ENCODE peak calls at places on chromosomes 12 and 14, in ten cellular contexts. Y is H9; B is AG09309; G is CD8-positive, alpha-beta T cell; I is HFFc6; N is upper lobe of right lung; Q is cardiac fibroblast; P is left lung; A is OCI-LY7; S is WTC11. H is an unnamed sample.

GRCh38 chr12:7588703-7589329 is 76.9 kb downstream of the APOBEC1 start:
- DNase-seq in Y (peak), Q (peak), A (peak), S (peak), I (peak), N (no peak), P (no peak), B (peak), G (peak), H (no peak)

GRCh38 chr12:3820122-3820521 is 53.1 kb downstream of the PARP11 start:
- DNase-seq in P (no peak), B (no peak), S (no peak), I (peak), Q (no peak), N (no peak), G (no peak), Y (no peak), A (no peak), H (no peak)

GRCh38 chr12:52630609-52631200 is 12.3 kb upstream of the KRT73 start:
- DNase-seq in P (no peak), I (no peak), S (no peak), Y (peak), Q (no peak), N (no peak), B (no peak), G (no peak), A (no peak), H (no peak)

GRCh38 chr12:82449179-82449578 is 90.8 kb downstream of the METTL25 start:
- DNase-seq in G (no peak), B (no peak), I (no peak), N (no peak), P (no peak), A (no peak), S (no peak), Q (no peak), Y (no peak), H (no peak)

GRCh38 chr14:61257469-61258057 is 23.6 kb downstream of the TMEM30B start:
- DNase-seq in N (no peak), S (no peak), Y (no peak), B (no peak), A (no peak), Q (no peak), I (no peak), G (no peak), P (no peak), H (no peak)

GRCh38 chr14:87615822-87616679 is 376.9 kb downstream of the GALC start:
- DNase-seq in Y (peak), I (no peak), P (no peak), B (no peak), G (no peak), Q (peak), N (no peak), S (peak), A (peak), H (peak)

GRCh38 chr14:72594099-72594901 is 299.6 kb downstream of the DPF3 start:
- DNase-seq in N (no peak), G (no peak), Q (no peak), I (no peak), A (no peak), B (no peak), Y (no peak), P (no peak), S (no peak), H (no peak)

GRCh38 chr14:69715725-69716482 is 51.0 kb upstream of the SRSF5 start:
- DNase-seq in S (no peak), A (no peak), G (no peak), P (no peak), N (peak), Q (peak), I (peak), Y (no peak), B (peak), H (peak)

GRCh38 chr14:91369628-91370445 is 47.8 kb downstream of the CCDC88C start:
- DNase-seq in N (no peak), G (no peak), B (no peak), P (no peak), Y (no peak), Q (no peak), I (no peak), S (no peak), A (no peak), H (no peak)

GRCh38 chr12:113230315-113231274 is 9.3 kb downstream of the TPCN1 start:
- DNase-seq in Q (no peak), N (peak), G (no peak), Y (no peak), B (no peak), P (no peak), A (no peak), I (no peak), S (no peak), H (no peak)

GRCh38 chr12:80684077-80684495 is 23.3 kb upstream of the MYF6 start:
- DNase-seq in P (no peak), I (no peak), Y (peak), S (peak), Q (no peak), G (no peak), A (no peak), B (no peak), N (no peak), H (no peak)

GRCh38 chr12:89949457-89950195 is 241.0 kb upstream of the ATP2B1 start:
- DNase-seq in G (peak), A (peak), Y (no peak), Q (peak), S (no peak), P (no peak), N (no peak), I (peak), B (peak), H (no peak)

GRCh38 chr14:22283000-22283399 is 306.0 kb downstream of the DAD1 start:
- DNase-seq in S (no peak), Y (no peak), I (no peak), P (no peak), Q (no peak), G (no peak), N (no peak), A (no peak), B (no peak), H (no peak)

GRCh38 chr14:20522332-20522731 is 17.0 kb downstream of the RNASE10 start:
- DNase-seq in Q (no peak), Y (no peak), I (no peak), N (no peak), G (no peak), B (no peak), S (no peak), A (no peak), P (no peak), H (no peak)

GRCh38 chr12:69513297-69513696 is 43.1 kb downstream of the FRS2 start:
- DNase-seq in N (no peak), S (no peak), I (no peak), B (no peak), G (no peak), Y (no peak), Q (no peak), A (no peak), P (no peak), H (no peak)

GRCh38 chr14:104293231-104293841 is 154.9 kb downstream of the KIF26A start:
- DNase-seq in Q (no peak), Y (peak), G (no peak), A (no peak), S (peak), B (no peak), P (peak), N (peak), I (no peak), H (no peak)

GRCh38 chr12:128316078-128316477 is 49.1 kb downstream of the TMEM132C start:
- DNase-seq in Y (no peak), Q (no peak), B (no peak), P (no peak), A (no peak), G (no peak), I (no peak), S (no peak), N (no peak), H (no peak)

GRCh38 chr14:23423657-23424056 is 11.8 kb downstream of the MYH7 start:
- DNase-seq in Y (no peak), S (no peak), I (no peak), P (no peak), B (no peak), G (no peak), A (no peak), N (no peak), Q (no peak), H (no peak)

GRCh38 chr14:37278673-37279538 is 81.2 kb downstream of the MIPOL1 start:
- DNase-seq in S (no peak), A (no peak), N (no peak), Q (no peak), G (no peak), B (no peak), P (no peak), Y (no peak), I (no peak), H (no peak)

GRCh38 chr12:20631711-20632110 is 63.4 kb upstream of the SLCO1C1 start:
- DNase-seq in N (no peak), Y (no peak), S (no peak), B (peak), A (no peak), Q (peak), G (no peak), P (no peak), I (no peak), H (no peak)

GRCh38 chr14:73231874-73232851 is 5.1 kb upstream of the PAPLN start:
- DNase-seq in N (no peak), Y (peak), S (peak), G (no peak), B (no peak), Q (no peak), P (no peak), I (no peak), A (peak), H (no peak)

GRCh38 chr14:72291908-72292688 is 359.9 kb downstream of the RGS6 start:
- DNase-seq in A (peak), B (peak), S (peak), Q (peak), Y (no peak), N (no peak), P (no peak), I (peak), G (no peak), H (no peak)

GRCh38 chr12:105705235-105705634 is 374.7 kb downstream of the C12orf75 start:
- DNase-seq in N (no peak), G (no peak), P (no peak), I (no peak), Y (no peak), Q (no peak), B (no peak), A (no peak), S (no peak), H (no peak)

GRCh38 chr12:105706973-105707334 is 376.5 kb downstream of the C12orf75 start:
- DNase-seq in A (no peak), Y (no peak), B (no peak), I (no peak), Q (no peak), G (no peak), N (no peak), S (no peak), P (no peak), H (no peak)

GRCh38 chr12:105704788-105705187 is 374.3 kb downstream of the C12orf75 start:
- DNase-seq in N (no peak), Q (no peak), I (no peak), B (no peak), Y (no peak), S (no peak), G (no peak), P (no peak), A (no peak), H (no peak)

GRCh38 chr12:105706321-105706972 is 376.0 kb downstream of the C12orf75 start:
- DNase-seq in Q (no peak), G (no peak), S (no peak), P (no peak), B (no peak), A (no peak), N (no peak), Y (peak), I (peak), H (no peak)

GRCh38 chr12:105705765-105706164 is 375.3 kb downstream of the C12orf75 start:
- DNase-seq in B (no peak), I (peak), G (no peak), N (no peak), S (peak), A (peak), Q (peak), P (no peak), Y (peak), H (peak)
- TF ChIP-seq CTCF in B (peak), I (peak), G (no peak), N (peak), S (peak), A (peak), Q (peak), P (peak), Y (peak), H (peak)

DNA sequence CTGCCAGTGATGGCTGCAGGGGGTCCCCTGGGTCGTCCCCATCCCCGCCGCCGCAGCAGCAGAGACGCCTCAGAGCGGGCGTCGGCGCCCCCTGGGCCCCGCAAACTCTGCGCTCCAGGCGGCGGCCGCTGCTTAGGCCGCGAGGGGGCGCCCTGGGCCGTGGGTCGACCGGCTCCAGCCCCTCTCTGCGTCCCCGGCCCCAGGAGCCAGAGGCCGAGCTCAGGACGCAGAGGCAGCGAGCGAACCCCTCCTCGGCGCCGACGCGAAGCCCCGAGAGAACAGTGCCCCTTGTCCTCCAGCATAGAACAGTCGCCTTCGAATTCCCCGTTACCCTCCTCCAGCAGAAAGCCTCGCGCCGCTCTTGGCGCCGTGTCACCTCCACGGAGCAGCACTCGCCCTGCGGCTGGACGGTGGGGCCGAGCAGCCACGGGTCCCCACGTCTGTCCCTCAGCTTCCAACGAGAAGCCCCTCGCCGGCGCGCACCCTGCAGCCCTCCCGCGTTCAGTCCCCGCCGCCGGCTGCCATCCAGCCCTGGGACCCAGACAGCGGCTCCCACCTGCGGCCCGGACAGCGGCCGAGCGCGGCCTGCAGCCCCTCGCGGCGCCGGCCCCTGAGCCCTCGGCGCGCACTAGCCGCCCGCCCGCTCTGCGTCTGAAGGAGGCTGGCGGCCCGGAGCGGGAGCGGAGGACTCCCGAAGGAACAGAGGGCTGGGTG is 106.6 kb downstream of the PRICKLE1 start:
- DNase-seq in I (peak), N (peak), B (no peak), Q (peak), P (peak), G (peak), S (peak), A (peak), Y (peak), H (peak)
- TF ChIP-seq CTCF in I (peak), N (peak), B (peak), Q (peak), P (peak), G (peak), S (peak), A (peak), Y (peak), H (peak)

GRCh38 chr12:22231836-22232235 is 102.7 kb downstream of the ST8SIA1 start:
- DNase-seq in B (no peak), S (no peak), I (no peak), Q (peak), A (no peak), G (no peak), P (no peak), Y (no peak), N (no peak), H (no peak)
- TF ChIP-seq CTCF in B (peak), S (no peak), I (no peak), Q (peak), A (no peak), G (no peak), P (no peak), Y (peak), N (no peak), H (no peak)

DNA sequence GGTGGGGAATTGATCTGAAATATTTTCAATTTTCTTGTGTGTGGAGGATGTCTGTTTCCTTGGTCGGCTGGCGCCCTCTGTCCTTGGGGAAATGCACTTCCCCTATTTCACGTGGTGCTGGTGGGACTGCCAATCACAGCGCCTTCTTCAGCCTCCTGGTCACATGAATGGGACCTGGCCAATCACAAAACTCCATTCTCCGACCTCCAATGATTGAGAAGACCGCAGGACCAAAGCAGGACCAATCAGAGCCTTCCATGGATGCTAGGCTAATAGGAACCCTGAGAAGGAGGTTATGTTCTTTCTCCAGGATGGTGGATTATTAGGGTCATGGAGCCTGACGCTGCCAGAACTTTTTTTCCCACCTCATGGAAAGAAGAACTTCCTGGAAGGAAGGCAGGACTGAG is 188.7 kb downstream of the TTC8 start:
- DNase-seq in S (peak), Q (peak), N (peak), P (no peak), Y (peak), A (peak), G (no peak), I (peak), B (no peak), H (no peak)
- TF ChIP-seq CTCF in S (no peak), Q (peak), N (peak), P (no peak), Y (peak), A (peak), G (no peak), I (peak), B (peak), H (no peak)

H was measured in mesothelial cell of epicardium.